ENCODE peak calls at places on chromosomes 16 and 17, in four cellular contexts. One of them, this sample, is unnamed.

GRCh38 chr16:12675852-12676251 is 127.8 kb downstream of the CPPED1 start:
- DNase-seq in A172: peak; percentile 99
- DNase-seq in fibroblast of villous mesenchyme: peak; percentile 82
- DNase-seq in HS-27A: peak; percentile 47
- DNase-seq in this sample: no peak

GRCh38 chr17:68351395-68351794 is 60.1 kb downstream of the ARSG start:
- DNase-seq in A172: no peak
- DNase-seq in HS-27A: no peak
- DNase-seq in fibroblast of villous mesenchyme: peak; percentile 52
- DNase-seq in this sample: peak; percentile 21

GRCh38 chr16:17944345-17944744 is 392.2 kb downstream of the NPIPA8 start:
- DNase-seq in HS-27A: no peak
- DNase-seq in A172: no peak
- DNase-seq in fibroblast of villous mesenchyme: no peak
- DNase-seq in this sample: no peak

GRCh38 chr16:4081577-4082021 is 34.6 kb downstream of the ADCY9 start:
- DNase-seq in HS-27A: no peak
- DNase-seq in A172: no peak
- DNase-seq in fibroblast of villous mesenchyme: no peak
- DNase-seq in this sample: peak; percentile 61

GRCh38 chr16:81436381-81436780 is 8.2 kb upstream of the CMIP start:
- DNase-seq in HS-27A: no peak
- DNase-seq in fibroblast of villous mesenchyme: no peak
- DNase-seq in A172: no peak
- DNase-seq in this sample: no peak

GRCh38 chr16:12613131-12613991 is 190.3 kb downstream of the CPPED1 start:
- DNase-seq in fibroblast of villous mesenchyme: peak; percentile 3
- DNase-seq in A172: peak; percentile 100
- DNase-seq in HS-27A: no peak
- DNase-seq in this sample: peak; percentile 56

GRCh38 chr16:49419016-49419415 is 45.4 kb downstream of the C16orf78 start:
- DNase-seq in fibroblast of villous mesenchyme: no peak
- DNase-seq in A172: no peak
- DNase-seq in HS-27A: no peak
- DNase-seq in this sample: no peak

GRCh38 chr17:61167050-61167449 is 232.6 kb upstream of the TBX2 start:
- DNase-seq in A172: no peak
- DNase-seq in HS-27A: no peak
- DNase-seq in fibroblast of villous mesenchyme: peak; percentile 42
- DNase-seq in this sample: no peak

GRCh38 chr16:9091867-9092281 is 430 bp downstream of the HAPSTR1 start:
- DNase-seq in fibroblast of villous mesenchyme: peak; percentile 15
- DNase-seq in HS-27A: no peak
- DNase-seq in A172: no peak
- DNase-seq in this sample: peak; percentile 52

GRCh38 chr17:72361892-72362291 is 241.1 kb downstream of the SOX9 start:
- DNase-seq in HS-27A: no peak
- DNase-seq in A172: peak; percentile 87
- DNase-seq in fibroblast of villous mesenchyme: no peak
- DNase-seq in this sample: no peak

GRCh38 chr17:79721993-79722671 is 8.6 kb upstream of the ENPP7 start:
- DNase-seq in A172: peak; percentile 55
- DNase-seq in HS-27A: no peak
- DNase-seq in fibroblast of villous mesenchyme: no peak
- DNase-seq in this sample: no peak

GRCh38 chr16:46573008-46573833 is 48.0 kb downstream of the SHCBP1 start:
- DNase-seq in fibroblast of villous mesenchyme: peak; percentile 64
- DNase-seq in A172: peak; percentile 83
- DNase-seq in HS-27A: peak; percentile 35
- DNase-seq in this sample: peak; percentile 85

GRCh38 chr16:4990415-4990814 is 32.3 kb downstream of the SEC14L5 start:
- DNase-seq in fibroblast of villous mesenchyme: no peak
- DNase-seq in A172: no peak
- DNase-seq in HS-27A: no peak
- DNase-seq in this sample: no peak

GRCh38 chr16:67719778-67720144 is 645 bp upstream of the GFOD2 start:
- DNase-seq in HS-27A: peak; percentile 12
- DNase-seq in fibroblast of villous mesenchyme: peak; percentile 65
- DNase-seq in A172: peak; percentile 61
- DNase-seq in this sample: peak; percentile 10

GRCh38 chr16:67357561-67357960 is 30.9 kb downstream of the LRRC36 start:
- DNase-seq in fibroblast of villous mesenchyme: no peak
- DNase-seq in HS-27A: no peak
- DNase-seq in A172: no peak
- DNase-seq in this sample: no peak

GRCh38 chr17:19672009-19672837 is 23.7 kb downstream of the ALDH3A2 start:
- DNase-seq in HS-27A: no peak
- DNase-seq in fibroblast of villous mesenchyme: peak; percentile 43
- DNase-seq in A172: peak; percentile 54
- DNase-seq in this sample: no peak

GRCh38 chr17:42779942-42780815 is at the start of gene WNK4:
- DNase-seq in HS-27A: no peak
- DNase-seq in A172: peak; percentile 38
- DNase-seq in fibroblast of villous mesenchyme: peak; percentile 37
- DNase-seq in this sample: no peak

GRCh38 chr17:68515238-68515637 is 3.0 kb downstream of the PRKAR1A start:
- DNase-seq in HS-27A: no peak
- DNase-seq in A172: no peak
- DNase-seq in fibroblast of villous mesenchyme: no peak
- DNase-seq in this sample: no peak

GRCh38 chr17:72671034-72671433 is 421.5 kb downstream of the SLC39A11 start:
- DNase-seq in HS-27A: no peak
- DNase-seq in fibroblast of villous mesenchyme: no peak
- DNase-seq in A172: no peak
- DNase-seq in this sample: no peak

GRCh38 chr16:77660311-77660710 is 62.0 kb upstream of the NUDT7 start:
- DNase-seq in HS-27A: no peak
- DNase-seq in fibroblast of villous mesenchyme: peak; percentile 49
- DNase-seq in A172: peak; percentile 59
- DNase-seq in this sample: peak; percentile 3

This sample was measured in MG63.